ENCODE peak calls at places on chromosomes 16 and 17, in nine cellular contexts. X is stomach, B is ascending aorta, E is Peyer's patch, S is gastrocnemius medialis, C is cardiac muscle cell, Q is tibial nerve, G is transverse colon, O is mesendoderm. D is an unnamed sample.
A peak's percentile ranks its signal among the peaks of the same experiment; 100 is the strongest.

GRCh38 chr17:12927541-12928425 is 90.0 kb downstream of the ELAC2 start:
- DNase-seq in X (no peak), B (no peak), E (no peak), S (no peak), C (peak; percentile 61), Q (peak; percentile 5), G (no peak), O (peak; percentile 11), D (peak; percentile 22)

GRCh38 chr17:55140751-55141150 is 124.0 kb upstream of the HLF start:
- DNase-seq in X (no peak), B (no peak), E (no peak), S (no peak), C (no peak), Q (no peak), G (no peak), O (no peak), D (no peak)

GRCh38 chr17:61981323-61981722 is 53.5 kb upstream of the INTS2 start:
- DNase-seq in X (no peak), B (no peak), E (no peak), S (no peak), C (peak; percentile 3), Q (no peak), G (no peak), O (peak; percentile 5), D (peak; percentile 5)

GRCh38 chr16:10338426-10338825 is 47.4 kb upstream of the ATF7IP2 start:
- DNase-seq in X (no peak), B (no peak), E (no peak), S (no peak), C (peak; percentile 25), Q (no peak), G (no peak), O (no peak), D (peak; percentile 12)

GRCh38 chr17:57463103-57463885 is 207.0 kb downstream of the MSI2 start:
- DNase-seq in X (no peak), B (no peak), E (no peak), S (no peak), C (peak; percentile 82), Q (no peak), G (peak; percentile 18), O (no peak), D (peak; percentile 80)

GRCh38 chr16:79372504-79373184 is 227.9 kb downstream of the MAF start:
- DNase-seq in X (no peak), B (no peak), E (no peak), S (no peak), C (peak; percentile 57), Q (peak; percentile 8), G (no peak), O (no peak), D (peak; percentile 81)

GRCh38 chr17:80676564-80676963 is 131.9 kb downstream of the RPTOR start:
- DNase-seq in X (no peak), B (no peak), E (no peak), S (no peak), C (no peak), Q (no peak), G (no peak), O (no peak), D (no peak)

GRCh38 chr17:57350266-57350665 is 93.9 kb downstream of the MSI2 start:
- DNase-seq in X (no peak), B (no peak), E (no peak), S (no peak), C (no peak), Q (peak; percentile 69), G (no peak), O (no peak), D (no peak)

GRCh38 chr17:73068322-73069153 is 23.9 kb downstream of the SLC39A11 start:
- DNase-seq in X (no peak), B (no peak), E (no peak), S (no peak), C (peak; percentile 62), Q (no peak), G (no peak), O (peak; percentile 88), D (peak; percentile 92)

GRCh38 chr17:59483860-59484259 is 81.5 kb upstream of the DHX40 start:
- DNase-seq in X (no peak), B (no peak), E (no peak), S (no peak), C (no peak), Q (no peak), G (no peak), O (no peak), D (no peak)

GRCh38 chr17:2101448-2102257 is 46.8 kb downstream of the HIC1 start:
- DNase-seq in X (peak; percentile 91), B (no peak), E (peak; percentile 95), S (no peak), C (no peak), Q (no peak), G (peak; percentile 94), O (no peak), D (no peak)

GRCh38 chr17:50129946-50130777 is at the start of gene SAMD14:
- DNase-seq in X (no peak), B (no peak), E (no peak), S (no peak), C (no peak), Q (no peak), G (no peak), O (peak; percentile 30), D (no peak)

GRCh38 chr17:80453980-80454556 is 22.3 kb downstream of the NPTX1 start:
- DNase-seq in X (no peak), B (no peak), E (no peak), S (no peak), C (no peak), Q (no peak), G (no peak), O (no peak), D (no peak)

GRCh38 chr17:51461578-51462004 is 201.2 kb downstream of the UTP18 start:
- DNase-seq in X (peak; percentile 54), B (no peak), E (peak; percentile 68), S (peak; percentile 18), C (peak; percentile 80), Q (peak; percentile 44), G (peak; percentile 22), O (peak; percentile 84), D (peak; percentile 32)

DNA sequence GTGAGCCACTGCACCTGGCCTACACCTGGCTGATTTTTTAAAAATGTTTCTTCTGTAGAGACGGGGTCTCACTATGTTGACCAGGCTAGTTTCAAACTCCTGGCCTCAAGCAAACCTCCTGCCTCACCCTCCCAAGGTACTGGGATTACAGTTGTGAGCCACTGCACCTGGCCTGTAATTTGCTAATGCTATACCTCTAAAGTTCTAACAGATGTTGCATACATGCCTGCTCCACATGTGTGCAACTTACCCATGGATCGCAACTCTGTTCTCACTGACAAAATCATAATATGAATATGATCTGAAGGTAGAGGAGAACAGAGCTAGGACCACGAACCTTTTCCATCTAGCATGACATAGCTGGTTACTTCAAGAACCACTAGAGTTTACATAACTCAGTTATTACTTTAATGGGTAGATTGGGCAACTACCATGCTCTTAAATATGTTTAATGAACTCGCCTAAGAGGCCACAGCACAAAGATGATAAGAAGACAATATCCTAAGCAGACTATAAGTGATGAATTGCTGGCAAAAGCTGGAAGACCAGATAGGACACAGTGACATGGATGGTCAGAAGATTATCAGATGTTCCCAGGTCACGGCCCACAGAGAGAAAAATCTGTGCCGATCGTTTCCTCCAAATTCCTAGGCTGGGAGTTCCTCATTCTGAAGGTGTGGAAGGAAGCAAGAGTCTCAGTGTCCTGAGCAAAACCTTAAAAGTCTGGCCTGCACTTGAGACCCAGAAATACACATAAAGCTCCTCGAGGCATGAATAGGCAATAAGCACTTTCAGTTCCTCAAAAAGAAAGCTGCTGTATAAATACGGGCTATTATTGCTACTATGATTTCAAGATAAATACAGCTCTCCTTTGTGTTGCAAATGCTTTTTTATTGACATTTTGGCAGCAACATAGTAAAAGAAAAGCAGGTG is 53.6 kb upstream of the ICAM2 start:
- DNase-seq in X (no peak), B (no peak), E (no peak), S (no peak), C (no peak), Q (no peak), G (no peak), O (no peak), D (no peak)
- H3K27ac ChIP-seq in X (peak overlapping the region; percentile 85), B (peak overlapping the region; percentile 27), E (peak overlapping the region; percentile 0), S (no peak overlapping the region), C (peak overlapping the region; percentile 48), Q (peak overlapping the region; percentile 26), G (peak overlapping the region; percentile 64), O (no peak overlapping the region), D (no peak overlapping the region)

DNA sequence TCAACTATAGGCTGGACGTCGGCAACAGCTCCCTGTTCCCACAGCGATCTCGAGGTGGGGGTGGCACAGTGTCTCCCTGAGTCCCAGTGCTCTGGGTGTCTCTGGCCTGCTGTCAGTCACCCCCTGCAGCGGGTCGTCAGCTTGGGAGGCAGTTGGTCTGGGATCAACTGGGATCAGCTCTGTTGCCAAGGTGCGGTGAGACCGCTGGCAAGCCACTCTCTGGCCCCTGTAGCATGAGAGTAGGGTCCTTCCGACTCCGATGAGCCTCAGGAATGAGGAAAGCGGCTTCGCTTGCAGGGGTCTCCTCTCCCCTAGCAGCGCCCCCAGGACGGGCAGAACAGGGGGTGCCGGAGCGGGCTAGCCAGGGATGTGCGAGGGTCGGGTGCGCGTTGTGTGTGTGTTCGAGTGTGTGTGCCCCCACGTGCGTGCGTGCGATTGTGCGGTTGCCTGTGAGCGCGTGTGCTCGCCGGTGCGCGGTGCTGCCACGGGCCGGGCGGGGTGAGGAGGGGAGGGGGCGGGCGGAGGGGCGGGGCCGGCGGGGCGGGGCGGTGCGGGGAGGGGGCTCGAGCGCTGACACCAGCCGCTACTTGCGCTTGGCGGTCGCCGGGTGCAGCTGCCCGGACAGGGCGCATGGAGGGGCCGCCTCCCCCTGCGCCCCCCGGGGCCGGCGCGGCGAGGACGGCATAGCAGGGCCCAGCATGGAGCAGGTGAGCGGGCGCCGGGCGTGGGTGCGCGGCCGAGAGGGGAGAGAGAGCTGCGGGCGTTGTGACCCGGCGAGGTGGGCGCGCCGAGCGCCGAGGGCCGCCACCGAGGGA is 9.4 kb upstream of the ARHGAP23 start:
- DNase-seq in X (no peak), B (no peak), E (no peak), S (no peak), C (no peak), Q (no peak), G (no peak), O (no peak), D (no peak)
- H3K4me3 ChIP-seq in X (peak overlapping the region; percentile 48), B (peak overlapping the region; percentile 69), E (no peak overlapping the region), S (peak overlapping the region; percentile 37), C (peak overlapping the region; percentile 42), Q (peak overlapping the region; percentile 50), G (peak overlapping the region; percentile 31), O (no peak overlapping the region), D (peak overlapping the region; percentile 30)

GRCh38 chr17:17289701-17290100 is 8.7 kb upstream of the COPS3 start:
- DNase-seq in X (no peak), B (no peak), E (peak; percentile 1), S (no peak), C (no peak), Q (no peak), G (no peak), O (no peak), D (no peak)
- H3K27ac ChIP-seq in X (no peak overlapping the region), B (no peak overlapping the region), E (no peak overlapping the region), S (no peak overlapping the region), C (no peak overlapping the region), Q (no peak overlapping the region), G (no peak overlapping the region), O (no peak overlapping the region), D (no peak overlapping the region)

DNA sequence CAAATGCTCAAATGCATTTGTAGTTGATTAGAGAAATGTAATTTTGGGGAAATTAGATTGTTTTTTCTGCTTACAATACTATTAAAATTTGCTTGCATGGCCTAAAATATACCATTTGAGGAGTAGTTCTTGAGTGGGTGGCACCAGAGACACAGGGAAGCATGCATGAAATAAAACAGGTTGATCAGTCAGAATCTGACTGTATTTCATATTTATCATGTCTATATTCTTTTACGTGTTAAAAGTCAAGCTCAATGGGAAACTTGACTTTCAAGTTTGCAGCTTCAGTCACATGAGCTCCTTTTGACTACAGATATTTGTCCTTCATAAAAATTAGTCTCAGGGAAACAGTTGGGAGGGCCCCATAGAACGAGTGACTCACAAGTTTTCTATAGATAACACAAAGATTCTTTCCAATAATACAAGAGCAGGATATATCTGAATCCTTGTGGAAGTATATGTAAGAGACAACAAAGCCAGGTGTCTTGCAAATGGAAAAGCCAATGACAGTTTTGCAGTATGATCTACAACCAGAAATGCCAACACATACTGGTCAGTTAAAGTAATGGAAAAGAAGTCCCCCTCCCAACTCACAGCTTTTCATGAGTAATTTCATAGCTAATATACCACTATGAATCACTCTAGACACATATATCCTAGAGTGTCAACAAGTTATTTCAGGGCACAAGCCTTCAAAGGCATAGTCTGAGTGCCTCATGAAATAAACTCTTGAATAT is 42.2 kb upstream of the CORO6 start:
- DNase-seq in X (no peak), B (no peak), E (no peak), S (no peak), C (peak; percentile 50), Q (no peak), G (no peak), O (no peak), D (peak; percentile 58)
- H3K4me3 ChIP-seq in X (no peak overlapping the region), B (no peak overlapping the region), E (no peak overlapping the region), S (no peak overlapping the region), C (no peak overlapping the region), Q (no peak overlapping the region), G (no peak overlapping the region), O (no peak overlapping the region), D (no peak overlapping the region)

D was measured in brain microvascular endothelial cell.